ENCODE peak calls at places on chromosomes 16 and 17, in seven cellular contexts. T is posterior vena cava; R is lower leg skin; Y is SW480; B is activated CD8-positive, alpha-beta memory T cell treated with anti-CD3 and anti-CD28 coated beads for 48 hours; F is vagina; E is HEK293T. H is an unnamed sample.

GRCh38 chr17:10622610-10623485 is 34.3 kb downstream of the MYH3 start:
- DNase-seq in B (no peak), E (no peak), R (no peak), F (no peak), Y (no peak), T (no peak), H (no peak)

GRCh38 chr17:41653421-41654133 is 29.2 kb upstream of the KRT17 start:
- DNase-seq in F (no peak), B (no peak), T (no peak), R (no peak), Y (peak; percentile 58), E (no peak), H (no peak)

GRCh38 chr16:55661842-55662479 is 6.2 kb downstream of the SLC6A2 start:
- DNase-seq in R (no peak), E (no peak), B (no peak), Y (no peak), F (no peak), T (no peak), H (no peak)

GRCh38 chr17:75827291-75828050 is 16.7 kb downstream of the UNC13D start:
- DNase-seq in Y (no peak), F (no peak), B (no peak), R (peak; percentile 94), E (peak; percentile 91), T (peak; percentile 89), H (peak; percentile 26)

GRCh38 chr16:78310196-78310595 is 210.7 kb downstream of the WWOX start:
- DNase-seq in Y (no peak), F (no peak), E (no peak), R (no peak), T (no peak), B (no peak), H (no peak)

GRCh38 chr17:68182016-68182315 is 65.9 kb upstream of the AMZ2 start:
- DNase-seq in R (peak; percentile 12), F (no peak), B (no peak), E (no peak), T (no peak), Y (no peak), H (no peak)

GRCh38 chr16:35711958-35712357 is 2252.5 kb downstream of the TP53TG3F start:
- DNase-seq in B (no peak), T (no peak), E (no peak), R (peak; percentile 25), F (peak; percentile 28), Y (no peak), H (no peak)

GRCh38 chr16:48611329-48612137 is 1.6 kb upstream of the N4BP1 start:
- DNase-seq in F (peak; percentile 96), Y (peak; percentile 7), B (peak; percentile 58), R (peak; percentile 85), E (no peak), T (no peak), H (no peak)

GRCh38 chr16:85459529-85460251 is 153.4 kb upstream of the GSE1 start:
- DNase-seq in F (no peak), Y (no peak), B (no peak), E (no peak), T (no peak), R (no peak), H (no peak)

GRCh38 chr16:67767953-67768352 is 38.4 kb downstream of the RANBP10 start:
- DNase-seq in E (no peak), B (no peak), T (no peak), F (no peak), Y (no peak), R (no peak), H (no peak)

GRCh38 chr17:76883744-76884525 is 15.7 kb downstream of the MGAT5B start:
- DNase-seq in F (no peak), E (no peak), R (no peak), Y (no peak), B (no peak), T (no peak), H (no peak)

GRCh38 chr16:53498984-53499383 is 4.0 kb downstream of the AKTIP start:
- DNase-seq in T (no peak), R (no peak), B (no peak), Y (no peak), E (no peak), F (no peak), H (no peak)